ENCODE peak calls at places on chromosome 22, in seven cellular contexts. D, A, V, R, T, L and W are unnamed samples.

GRCh38 chr22:41364955-41365354 is 16.8 kb upstream of the TEF start:
- DNase-seq in D (no peak), A (no peak), V (no peak), R (no peak), T (no peak), L (no peak), W (no peak)

GRCh38 chr22:31635638-31636306 is 26.2 kb downstream of the PISD start:
- DNase-seq in D (no peak), A (no peak), V (no peak), R (no peak), T (no peak), L (no peak), W (no peak)

GRCh38 chr22:19287889-19288288 is 3.6 kb downstream of the CLTCL1 start:
- DNase-seq in D (no peak), A (no peak), V (peak; percentile 64), R (no peak), T (no peak), L (no peak), W (peak; percentile 77)

GRCh38 chr22:21684492-21685163 is 18.8 kb downstream of the PPIL2 start:
- DNase-seq in D (no peak), A (no peak), V (no peak), R (no peak), T (no peak), L (no peak), W (no peak)

GRCh38 chr22:42313804-42314581 is 43.5 kb upstream of the TCF20 start:
- DNase-seq in D (peak; percentile 45), A (no peak), V (peak; percentile 77), R (peak; percentile 39), T (no peak), L (peak; percentile 91), W (peak; percentile 88)

GRCh38 chr22:40423882-40424640 is 53.7 kb downstream of the SGSM3 start:
- DNase-seq in D (peak; percentile 16), A (no peak), V (no peak), R (no peak), T (no peak), L (no peak), W (no peak)

GRCh38 chr22:20807315-20807752 is 33.4 kb downstream of the SERPIND1 start:
- DNase-seq in D (no peak), A (no peak), V (peak; percentile 83), R (no peak), T (no peak), L (no peak), W (peak; percentile 77)

GRCh38 chr22:19772673-19773469 is 12.3 kb downstream of the TBX1 start:
- DNase-seq in D (no peak), A (peak; percentile 46), V (no peak), R (no peak), T (no peak), L (no peak), W (no peak)

GRCh38 chr22:26629988-26630761 is 8.4 kb downstream of the CRYBA4 start:
- DNase-seq in D (no peak), A (no peak), V (no peak), R (no peak), T (no peak), L (no peak), W (no peak)

GRCh38 chr22:44269117-44269498 is 43.6 kb downstream of the SHISAL1 start:
- DNase-seq in D (no peak), A (no peak), V (no peak), R (no peak), T (no peak), L (no peak), W (no peak)

GRCh38 chr22:26848244-26848920 is 191.0 kb downstream of the MIAT start:
- DNase-seq in D (no peak), A (no peak), V (no peak), R (no peak), T (no peak), L (peak; percentile 43), W (no peak)

GRCh38 chr22:30044369-30044768 is 35.9 kb upstream of the HORMAD2 start:
- DNase-seq in D (no peak), A (no peak), V (no peak), R (no peak), T (no peak), L (no peak), W (peak; percentile 91)

GRCh38 chr22:43878831-43879550 is 12.8 kb downstream of the PNPLA5 start:
- DNase-seq in D (no peak), A (no peak), V (no peak), R (no peak), T (no peak), L (no peak), W (no peak)

GRCh38 chr22:28000361-28000760 is 81.3 kb upstream of the PITPNB start:
- DNase-seq in D (no peak), A (no peak), V (no peak), R (no peak), T (no peak), L (no peak), W (no peak)

GRCh38 chr22:42261266-42261665 is 9.2 kb downstream of the TCF20 start:
- DNase-seq in D (no peak), A (no peak), V (no peak), R (no peak), T (no peak), L (no peak), W (no peak)

GRCh38 chr22:42214625-42215415 is 55.6 kb downstream of the TCF20 start:
- DNase-seq in D (peak; percentile 63), A (no peak), V (no peak), R (no peak), T (no peak), L (peak; percentile 71), W (no peak)

DNA sequence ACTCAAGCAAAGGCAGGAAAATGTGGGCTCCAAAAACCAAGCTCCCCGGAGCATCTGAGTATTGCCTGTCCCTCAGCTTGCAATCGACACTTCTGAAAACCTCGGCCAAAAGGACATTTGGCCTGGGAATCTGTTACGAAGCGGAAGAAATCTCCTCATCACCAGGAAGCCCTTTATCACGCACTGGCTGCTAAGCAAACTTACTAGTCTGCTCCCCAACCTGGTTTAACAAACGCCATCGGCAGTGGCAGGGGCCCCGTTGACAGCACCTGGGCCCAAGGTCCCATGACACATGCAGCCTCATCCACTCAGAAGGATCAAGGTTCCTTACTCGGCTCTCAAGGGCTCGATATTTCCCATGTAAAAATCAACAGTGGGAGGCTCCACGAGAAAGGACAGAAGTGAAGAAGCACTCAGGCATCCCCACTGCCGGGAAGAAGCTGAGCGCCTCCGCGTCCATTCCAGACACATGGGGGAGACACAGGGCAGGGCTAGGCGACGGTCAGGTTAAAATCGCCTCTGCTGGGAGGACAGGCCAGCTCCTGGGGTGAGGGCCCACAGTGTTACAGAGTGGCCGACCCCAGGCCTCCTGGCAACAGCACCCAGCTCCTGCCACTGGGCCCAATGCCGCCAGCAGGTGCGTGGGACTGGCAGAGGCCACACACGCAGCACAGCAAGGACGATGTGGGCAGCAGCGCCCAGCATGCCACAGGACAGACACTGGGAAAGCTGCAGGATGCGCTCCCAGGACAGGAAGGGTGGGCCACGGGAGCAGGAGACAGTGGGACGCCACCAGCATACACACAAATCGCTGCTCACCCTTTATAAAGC is 27.1 kb downstream of the BRD1 start:
- DNase-seq in D (no peak), A (no peak), V (no peak), R (no peak), T (no peak), L (no peak), W (no peak)
- TF ChIP-seq CTCF in D (peak; percentile 28), A (no peak), V (no peak), R (no peak), T (no peak), L (no peak), W (no peak)

GRCh38 chr22:32801436-32802290 is at the start of gene TIMP3:
- DNase-seq in D (peak; percentile 94), A (no peak), V (peak; percentile 7), R (peak; percentile 94), T (peak; percentile 83), L (peak; percentile 92), W (peak; percentile 55)
- H3K4me3 ChIP-seq in D (peak within 1 kb of the TSS; percentile 100), A (no peak within 1 kb of the TSS), V (peak within 1 kb of the TSS; percentile 52), R (peak within 1 kb of the TSS; percentile 80), T (peak within 1 kb of the TSS; percentile 68), L (peak within 1 kb of the TSS; percentile 73), W (peak within 1 kb of the TSS; percentile 74)

GRCh38 chr22:48576333-48577013 is 1251.2 kb downstream of the BRD1 start:
- DNase-seq in D (no peak), A (no peak), V (no peak), R (no peak), T (no peak), L (peak; percentile 88), W (no peak)
- TF ChIP-seq CTCF in D (peak; percentile 57), A (no peak), V (peak; percentile 59), R (no peak), T (no peak), L (peak; percentile 71), W (no peak)

DNA sequence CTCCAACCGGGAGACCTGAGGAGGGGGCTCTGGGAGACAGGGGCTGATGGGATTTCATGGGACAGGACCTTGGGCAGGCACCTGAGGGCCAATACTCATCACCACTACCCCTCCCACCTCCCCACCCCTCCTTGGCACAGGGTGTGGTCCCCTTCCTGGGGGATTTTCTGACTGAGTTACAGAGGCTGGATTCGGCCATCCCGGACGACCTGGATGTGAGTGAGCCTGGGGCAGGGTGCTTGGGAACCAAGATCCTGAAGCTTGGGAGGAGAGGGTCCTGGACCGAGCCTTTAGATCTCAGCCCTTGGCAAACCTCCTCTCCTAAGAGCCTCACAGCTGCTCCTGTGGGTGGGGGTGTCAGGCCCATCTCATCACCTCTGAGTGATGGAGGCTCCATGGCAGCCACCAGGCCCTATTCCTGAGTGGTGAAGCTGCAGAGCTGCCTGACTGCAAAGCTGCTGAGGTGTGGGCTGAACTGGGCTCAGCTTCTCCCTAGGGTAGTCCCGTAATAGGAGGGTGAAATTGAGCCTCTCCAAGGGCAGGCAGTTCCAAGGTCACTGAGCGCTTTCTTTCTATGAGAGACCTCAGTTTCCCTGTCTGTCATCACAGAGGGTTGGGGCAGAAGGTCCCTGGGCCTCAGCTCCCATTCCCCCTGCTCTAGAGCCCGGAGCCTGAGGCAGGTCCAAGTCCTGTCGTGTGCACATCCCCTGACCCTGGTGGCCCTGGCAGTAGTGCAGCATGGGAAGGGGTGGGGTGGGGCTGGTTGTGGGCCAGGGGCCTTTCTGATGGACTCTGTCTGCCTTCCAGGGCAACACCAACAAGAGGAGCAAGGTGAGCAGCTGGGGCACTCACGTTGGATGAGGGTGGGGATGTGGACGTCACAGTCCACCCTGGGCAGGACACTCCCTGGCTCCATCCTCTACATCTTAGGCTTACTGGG is 6.5 kb downstream of the RGL4 start:
- DNase-seq in D (no peak), A (no peak), V (no peak), R (no peak), T (no peak), L (no peak), W (no peak)
- H3K4me3 ChIP-seq in D (no peak overlapping the region), A (no peak overlapping the region), V (no peak overlapping the region), R (no peak overlapping the region), T (no peak overlapping the region), L (no peak overlapping the region), W (no peak overlapping the region)

DNA sequence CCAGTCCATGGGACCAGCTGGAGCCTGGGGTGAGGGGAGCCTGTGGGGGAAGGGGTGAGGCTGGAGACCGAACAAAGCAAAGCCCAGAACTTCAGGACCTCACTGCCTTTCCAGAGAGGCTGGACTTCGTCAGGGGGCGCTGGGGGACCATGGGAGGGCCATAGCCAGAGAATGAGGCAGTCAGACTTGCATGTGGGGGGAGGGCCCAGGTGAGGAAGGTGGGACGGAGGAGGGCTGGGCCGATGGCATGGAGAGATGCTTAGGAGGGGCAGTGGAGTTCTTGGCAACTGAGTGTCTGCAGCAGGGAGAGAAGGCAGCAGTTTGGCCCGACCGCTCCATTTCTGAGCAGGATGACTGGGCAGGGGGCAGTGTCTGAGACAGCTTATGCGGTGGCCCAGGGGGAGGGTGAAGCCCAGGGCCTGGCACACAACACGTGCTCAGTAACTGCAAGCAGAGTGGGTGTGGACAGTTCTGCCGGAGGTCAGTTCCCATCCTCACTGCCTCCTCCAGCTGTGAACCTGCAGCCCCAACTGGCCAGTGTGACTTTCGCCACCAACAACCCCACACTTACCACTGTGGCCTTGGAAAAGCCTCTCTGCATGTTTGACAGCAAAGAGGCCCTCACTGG is 796 bp downstream of the UPK3A start:
- DNase-seq in D (no peak), A (no peak), V (no peak), R (no peak), T (no peak), L (peak; percentile 64), W (no peak)
- TF ChIP-seq CTCF in D (no peak), A (no peak), V (no peak), R (no peak), T (no peak), L (peak; percentile 36), W (no peak)